ENCODE peak calls at places on chromosomes 1 and 21, in seven cellular contexts. One of them, this sample, is unnamed. For H3K4me1, the result is how much of the 10 kb centered on the place peaks cover.

GRCh38 chr1:206705744-206706297 is 21.1 kb downstream of the MAPKAPK2 start:
- DNase-seq in upper lobe of right lung: no peak
- DNase-seq in CD8-positive, alpha-beta memory T cell: no peak
- DNase-seq in prostate gland: no peak
- DNase-seq in MM.1S: no peak
- DNase-seq in pancreas: no peak
- DNase-seq in sigmoid colon: peak
- DNase-seq in this sample: no peak

GRCh38 chr1:234216116-234216703 is 157.0 kb upstream of the COA6 start:
- DNase-seq in pancreas: no peak
- DNase-seq in CD8-positive, alpha-beta memory T cell: no peak
- DNase-seq in prostate gland: no peak
- DNase-seq in sigmoid colon: no peak
- DNase-seq in MM.1S: peak
- DNase-seq in upper lobe of right lung: no peak
- DNase-seq in this sample: no peak

GRCh38 chr21:35932232-35932911 is 128.0 kb downstream of the SETD4 start:
- DNase-seq in upper lobe of right lung: no peak
- DNase-seq in CD8-positive, alpha-beta memory T cell: no peak
- DNase-seq in sigmoid colon: peak
- DNase-seq in pancreas: no peak
- DNase-seq in MM.1S: peak
- DNase-seq in prostate gland: no peak
- DNase-seq in this sample: peak

GRCh38 chr1:154582885-154583284 is 15.3 kb downstream of the CHRNB2 start:
- DNase-seq in pancreas: no peak
- DNase-seq in sigmoid colon: no peak
- DNase-seq in CD8-positive, alpha-beta memory T cell: no peak
- DNase-seq in upper lobe of right lung: no peak
- DNase-seq in MM.1S: peak
- DNase-seq in prostate gland: no peak
- DNase-seq in this sample: no peak

GRCh38 chr1:82932727-82933126 is 1066.2 kb downstream of the TTLL7 start:
- DNase-seq in MM.1S: no peak
- DNase-seq in CD8-positive, alpha-beta memory T cell: no peak
- DNase-seq in sigmoid colon: no peak
- DNase-seq in upper lobe of right lung: no peak
- DNase-seq in pancreas: no peak
- DNase-seq in prostate gland: no peak
- DNase-seq in this sample: no peak

GRCh38 chr21:15839026-15839425 is 109.2 kb downstream of the USP25 start:
- DNase-seq in sigmoid colon: no peak
- DNase-seq in upper lobe of right lung: no peak
- DNase-seq in prostate gland: no peak
- DNase-seq in pancreas: no peak
- DNase-seq in MM.1S: no peak
- DNase-seq in CD8-positive, alpha-beta memory T cell: no peak
- DNase-seq in this sample: no peak

GRCh38 chr1:108691128-108691885 is 803 bp upstream of the PRPF38B start:
- DNase-seq in sigmoid colon: no peak
- DNase-seq in prostate gland: peak
- DNase-seq in CD8-positive, alpha-beta memory T cell: no peak
- DNase-seq in MM.1S: no peak
- DNase-seq in upper lobe of right lung: no peak
- DNase-seq in pancreas: no peak
- DNase-seq in this sample: no peak

GRCh38 chr1:246152986-246153431 is 354.1 kb downstream of the SMYD3 start:
- DNase-seq in sigmoid colon: no peak
- DNase-seq in upper lobe of right lung: no peak
- DNase-seq in prostate gland: no peak
- DNase-seq in CD8-positive, alpha-beta memory T cell: no peak
- DNase-seq in pancreas: no peak
- DNase-seq in MM.1S: no peak
- DNase-seq in this sample: no peak

GRCh38 chr1:198667796-198668195 is 29.0 kb downstream of the PTPRC start:
- DNase-seq in CD8-positive, alpha-beta memory T cell: no peak
- DNase-seq in upper lobe of right lung: no peak
- DNase-seq in pancreas: no peak
- DNase-seq in prostate gland: no peak
- DNase-seq in MM.1S: no peak
- DNase-seq in sigmoid colon: no peak
- DNase-seq in this sample: no peak

GRCh38 chr1:68449901-68450300 is at the start of gene RPE65:
- DNase-seq in pancreas: no peak
- DNase-seq in MM.1S: no peak
- DNase-seq in sigmoid colon: no peak
- DNase-seq in upper lobe of right lung: no peak
- DNase-seq in CD8-positive, alpha-beta memory T cell: no peak
- DNase-seq in prostate gland: no peak
- DNase-seq in this sample: no peak

GRCh38 chr1:11594222-11594621 is 60.0 kb downstream of the FBXO2 start:
- DNase-seq in sigmoid colon: no peak
- DNase-seq in CD8-positive, alpha-beta memory T cell: no peak
- DNase-seq in MM.1S: no peak
- DNase-seq in upper lobe of right lung: no peak
- DNase-seq in prostate gland: no peak
- DNase-seq in pancreas: no peak
- DNase-seq in this sample: no peak

GRCh38 chr1:86913399-86913895 is 479 bp downstream of the SELENOF start:
- DNase-seq in pancreas: no peak
- DNase-seq in MM.1S: peak
- DNase-seq in sigmoid colon: no peak
- DNase-seq in prostate gland: no peak
- DNase-seq in CD8-positive, alpha-beta memory T cell: no peak
- DNase-seq in upper lobe of right lung: no peak
- DNase-seq in this sample: no peak

GRCh38 chr1:200302893-200303250 is 107.0 kb downstream of the ZNF281 start:
- DNase-seq in pancreas: peak
- DNase-seq in prostate gland: no peak
- DNase-seq in MM.1S: no peak
- DNase-seq in sigmoid colon: no peak
- DNase-seq in upper lobe of right lung: no peak
- DNase-seq in CD8-positive, alpha-beta memory T cell: no peak
- DNase-seq in this sample: peak

GRCh38 chr1:1954831-1955441 is 35.9 kb upstream of the TMEM52 start:
- DNase-seq in sigmoid colon: no peak
- DNase-seq in pancreas: no peak
- DNase-seq in prostate gland: no peak
- DNase-seq in MM.1S: no peak
- DNase-seq in upper lobe of right lung: no peak
- DNase-seq in CD8-positive, alpha-beta memory T cell: no peak
- DNase-seq in this sample: no peak

GRCh38 chr1:20891091-20891490 is 104.0 kb upstream of the HP1BP3 start:
- DNase-seq in prostate gland: no peak
- DNase-seq in MM.1S: no peak
- DNase-seq in pancreas: no peak
- DNase-seq in upper lobe of right lung: no peak
- DNase-seq in CD8-positive, alpha-beta memory T cell: no peak
- DNase-seq in sigmoid colon: no peak
- DNase-seq in this sample: no peak

GRCh38 chr1:234617986-234618725 is 8.2 kb upstream of the IRF2BP2 start:
- DNase-seq in sigmoid colon: no peak
- DNase-seq in pancreas: no peak
- DNase-seq in MM.1S: no peak
- DNase-seq in prostate gland: no peak
- DNase-seq in CD8-positive, alpha-beta memory T cell: no peak
- DNase-seq in upper lobe of right lung: no peak
- DNase-seq in this sample: no peak

GRCh38 chr1:166927701-166928100 is 47.6 kb downstream of the ILDR2 start:
- DNase-seq in CD8-positive, alpha-beta memory T cell: no peak
- DNase-seq in pancreas: no peak
- DNase-seq in sigmoid colon: no peak
- DNase-seq in prostate gland: no peak
- DNase-seq in upper lobe of right lung: no peak
- DNase-seq in MM.1S: no peak
- DNase-seq in this sample: no peak

GRCh38 chr1:166920561-166921475 is 44.8 kb upstream of the TADA1 start:
- DNase-seq in sigmoid colon: peak
- DNase-seq in upper lobe of right lung: peak
- DNase-seq in CD8-positive, alpha-beta memory T cell: no peak
- DNase-seq in pancreas: peak
- DNase-seq in MM.1S: no peak
- DNase-seq in prostate gland: no peak
- DNase-seq in this sample: no peak

GRCh38 chr1:166924829-166925541 is 48.9 kb upstream of the TADA1 start:
- DNase-seq in upper lobe of right lung: no peak
- DNase-seq in MM.1S: no peak
- DNase-seq in prostate gland: no peak
- DNase-seq in CD8-positive, alpha-beta memory T cell: no peak
- DNase-seq in sigmoid colon: no peak
- DNase-seq in pancreas: no peak
- DNase-seq in this sample: peak

GRCh38 chr1:166925791-166926483 is 49.4 kb downstream of the ILDR2 start:
- DNase-seq in CD8-positive, alpha-beta memory T cell: no peak
- DNase-seq in prostate gland: no peak
- DNase-seq in pancreas: no peak
- DNase-seq in upper lobe of right lung: no peak
- DNase-seq in sigmoid colon: no peak
- DNase-seq in MM.1S: no peak
- DNase-seq in this sample: peak
- H3K27ac ChIP-seq in CD8-positive, alpha-beta memory T cell: no peak
- H3K27ac ChIP-seq in prostate gland: no peak
- H3K27ac ChIP-seq in pancreas: no peak
- H3K27ac ChIP-seq in upper lobe of right lung: no peak
- H3K27ac ChIP-seq in sigmoid colon: no peak
- H3K27ac ChIP-seq in MM.1S: no peak
- H3K27ac ChIP-seq in this sample: peak

GRCh38 chr21:43717967-43718871 is 710 bp upstream of the PDXK start:
- DNase-seq in sigmoid colon: no peak
- DNase-seq in MM.1S: peak
- DNase-seq in pancreas: peak
- DNase-seq in prostate gland: no peak
- DNase-seq in upper lobe of right lung: no peak
- DNase-seq in CD8-positive, alpha-beta memory T cell: no peak
- DNase-seq in this sample: no peak

GRCh38 chr21:43720539-43721224 is 1.8 kb downstream of the PDXK start:
- DNase-seq in sigmoid colon: no peak
- DNase-seq in MM.1S: no peak
- DNase-seq in pancreas: no peak
- DNase-seq in prostate gland: no peak
- DNase-seq in upper lobe of right lung: no peak
- DNase-seq in CD8-positive, alpha-beta memory T cell: no peak
- DNase-seq in this sample: no peak

GRCh38 chr21:43718872-43719747 is at the start of gene PDXK:
- DNase-seq in pancreas: peak
- DNase-seq in MM.1S: peak
- DNase-seq in prostate gland: peak
- DNase-seq in sigmoid colon: peak
- DNase-seq in CD8-positive, alpha-beta memory T cell: peak
- DNase-seq in upper lobe of right lung: peak
- DNase-seq in this sample: peak

GRCh38 chr21:43721225-43721605 is 2.3 kb downstream of the PDXK start:
- DNase-seq in sigmoid colon: no peak
- DNase-seq in upper lobe of right lung: no peak
- DNase-seq in prostate gland: no peak
- DNase-seq in pancreas: peak
- DNase-seq in MM.1S: no peak
- DNase-seq in CD8-positive, alpha-beta memory T cell: no peak
- DNase-seq in this sample: no peak

DNA sequence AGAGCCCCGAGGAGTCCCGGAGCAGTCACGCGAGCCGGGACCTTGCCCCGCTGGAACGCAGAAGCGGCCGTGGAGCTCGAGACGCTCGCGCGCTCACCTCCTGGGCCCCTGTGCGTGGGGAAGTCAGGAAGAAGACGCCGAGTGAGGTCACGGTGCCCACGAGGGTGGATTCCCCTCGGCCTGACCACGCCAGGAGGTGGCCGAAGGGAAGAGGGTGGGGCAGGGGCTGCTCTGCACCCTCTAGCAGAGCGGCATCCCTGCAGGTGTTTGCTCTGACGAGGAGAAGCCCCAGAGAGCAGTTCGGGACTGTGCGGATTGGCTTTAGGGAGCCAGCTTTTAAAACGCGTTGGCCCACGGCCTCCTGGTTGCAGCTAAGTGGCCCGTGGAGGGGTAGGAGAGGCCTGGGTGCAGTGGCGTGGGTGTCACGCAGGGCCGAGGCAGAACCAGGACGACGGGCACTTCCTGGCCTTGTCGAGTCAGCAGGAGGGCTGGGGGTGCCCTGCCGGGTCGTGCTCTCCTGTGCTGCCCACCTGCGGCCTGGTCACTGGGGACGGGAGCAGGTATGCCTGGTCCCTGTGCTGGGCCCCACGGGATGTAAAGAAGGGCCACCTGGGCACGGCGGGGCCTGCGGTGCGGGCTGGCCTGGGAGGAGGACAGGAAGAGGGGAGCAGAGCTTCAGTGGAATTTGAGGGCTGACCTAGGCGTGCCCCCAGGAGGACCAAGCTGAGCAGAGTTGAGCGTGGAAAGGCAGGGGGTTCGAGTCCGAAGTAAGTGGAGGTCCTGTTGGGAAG is 1.0 kb downstream of the PDXK start:
- DNase-seq in pancreas: peak
- DNase-seq in upper lobe of right lung: peak
- DNase-seq in CD8-positive, alpha-beta memory T cell: no peak
- DNase-seq in sigmoid colon: no peak
- DNase-seq in prostate gland: no peak
- DNase-seq in MM.1S: peak
- DNase-seq in this sample: no peak
- H3K4me1 ChIP-seq in pancreas: under half
- H3K4me1 ChIP-seq in upper lobe of right lung: under half
- H3K4me1 ChIP-seq in CD8-positive, alpha-beta memory T cell: under half
- H3K4me1 ChIP-seq in sigmoid colon: under half
- H3K4me1 ChIP-seq in prostate gland: under half
- H3K4me1 ChIP-seq in MM.1S: under half
- H3K4me1 ChIP-seq in this sample: under half

DNA sequence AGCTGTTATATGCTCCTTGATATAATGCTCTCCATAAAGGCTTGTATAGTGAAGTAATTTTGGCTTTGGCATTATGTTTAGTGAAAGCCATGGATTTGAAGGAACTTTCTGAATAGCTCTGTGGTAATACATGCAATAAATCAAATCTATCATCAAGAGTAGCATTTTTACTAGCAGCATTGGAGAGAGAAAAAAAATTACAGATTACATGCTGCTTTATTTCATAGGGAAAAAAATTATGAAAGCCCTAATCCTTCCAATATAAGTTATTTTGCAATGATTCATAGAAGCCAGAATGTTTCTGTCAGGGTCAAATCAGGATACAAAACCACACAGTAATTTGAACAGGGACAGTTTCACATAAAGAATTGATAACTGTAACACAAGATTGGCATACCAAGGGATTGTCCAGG is 250.0 kb downstream of the SPATA17 start:
- DNase-seq in CD8-positive, alpha-beta memory T cell: no peak
- DNase-seq in upper lobe of right lung: no peak
- DNase-seq in pancreas: no peak
- DNase-seq in prostate gland: no peak
- DNase-seq in MM.1S: no peak
- DNase-seq in sigmoid colon: no peak
- DNase-seq in this sample: no peak
- H3K4me3 ChIP-seq in CD8-positive, alpha-beta memory T cell: no peak
- H3K4me3 ChIP-seq in upper lobe of right lung: no peak
- H3K4me3 ChIP-seq in pancreas: no peak
- H3K4me3 ChIP-seq in prostate gland: no peak
- H3K4me3 ChIP-seq in MM.1S: no peak
- H3K4me3 ChIP-seq in sigmoid colon: no peak
- H3K4me3 ChIP-seq in this sample: no peak

DNA sequence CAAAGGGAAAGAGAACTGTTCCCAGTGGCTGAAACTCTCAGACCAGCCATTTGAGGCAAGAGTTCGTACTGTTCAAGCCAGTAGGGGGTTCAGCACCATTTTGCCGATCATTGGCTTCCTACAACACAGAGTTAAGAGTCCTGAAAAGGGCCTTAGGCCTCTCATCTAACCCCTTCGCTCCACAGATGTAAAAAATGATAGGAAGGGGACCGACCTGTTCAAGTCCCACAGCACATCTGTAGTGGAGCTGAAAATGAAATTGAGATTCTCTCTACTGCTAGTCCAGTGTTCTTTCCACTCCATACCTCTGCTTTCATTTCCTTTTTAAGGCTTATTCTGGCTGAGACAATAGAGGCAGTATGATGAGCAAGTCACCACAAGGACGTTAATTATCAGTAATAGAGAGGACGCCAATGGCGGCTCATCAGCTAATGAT is 1.1 kb downstream of the DDR2 start:
- DNase-seq in CD8-positive, alpha-beta memory T cell: no peak
- DNase-seq in prostate gland: no peak
- DNase-seq in upper lobe of right lung: no peak
- DNase-seq in sigmoid colon: no peak
- DNase-seq in MM.1S: peak
- DNase-seq in pancreas: no peak
- DNase-seq in this sample: no peak
- H3K27ac ChIP-seq in CD8-positive, alpha-beta memory T cell: no peak
- H3K27ac ChIP-seq in prostate gland: peak
- H3K27ac ChIP-seq in upper lobe of right lung: peak
- H3K27ac ChIP-seq in sigmoid colon: peak
- H3K27ac ChIP-seq in MM.1S: peak
- H3K27ac ChIP-seq in pancreas: no peak
- H3K27ac ChIP-seq in this sample: peak